ENCODE peak calls at places on chromosomes 3 and 15, in ten cellular contexts. W is H1; V is Kasumi-1; X is stimulated activated CD8-positive, alpha-beta memory T cell treated with anti-CD3 and anti-CD28 coated beads, Interleukin-4, amount 100 ng/mL, for 1 hour; Z is HTR-8/SVneo; A is caudate nucleus; O is H7; G is T follicular helper cell; T is substantia nigra; Q is ureter. N is an unnamed sample.

GRCh38 chr3:136414476-136414875 is 164.3 kb downstream of the PCCB start:
- DNase-seq in W (no peak), V (no peak), X (no peak), Z (no peak), A (no peak), O (no peak), G (no peak), T (no peak), Q (no peak), N (no peak)

GRCh38 chr15:91473894-91474293 is 373.8 kb downstream of the SV2B start:
- DNase-seq in W (no peak), V (no peak), X (no peak), Z (no peak), A (no peak), O (no peak), G (no peak), T (no peak), Q (no peak), N (no peak)

GRCh38 chr3:59093521-59093920 is 43.7 kb upstream of the CFAP20DC start:
- DNase-seq in W (no peak), V (no peak), X (no peak), Z (no peak), A (no peak), O (no peak), G (no peak), T (no peak), Q (no peak), N (no peak)

GRCh38 chr15:25179673-25180511 is 225.1 kb downstream of the SNRPN start:
- DNase-seq in W (no peak), V (no peak), X (no peak), Z (no peak), A (no peak), O (peak; percentile 22), G (no peak), T (no peak), Q (peak; percentile 31), N (no peak)

GRCh38 chr3:61813656-61814055 is 252.3 kb downstream of the PTPRG start:
- DNase-seq in W (no peak), V (no peak), X (no peak), Z (no peak), A (no peak), O (no peak), G (no peak), T (no peak), Q (no peak), N (no peak)

GRCh38 chr3:4601926-4602325 is 108.8 kb downstream of the ITPR1 start:
- DNase-seq in W (no peak), V (no peak), X (no peak), Z (no peak), A (no peak), O (no peak), G (no peak), T (no peak), Q (no peak), N (no peak)

GRCh38 chr3:42226470-42227425 is 39.2 kb downstream of the CCK start:
- DNase-seq in W (no peak), V (no peak), X (no peak), Z (no peak), A (no peak), O (no peak), G (no peak), T (no peak), Q (no peak), N (no peak)

GRCh38 chr3:41202834-41203345 is 3.6 kb downstream of the CTNNB1 start:
- DNase-seq in W (no peak), V (peak; percentile 46), X (no peak), Z (no peak), A (no peak), O (peak; percentile 30), G (no peak), T (no peak), Q (no peak), N (no peak)

GRCh38 chr15:98914626-98915025 is 93.0 kb downstream of the PGPEP1L start:
- DNase-seq in W (no peak), V (no peak), X (no peak), Z (no peak), A (no peak), O (no peak), G (no peak), T (no peak), Q (no peak), N (no peak)

GRCh38 chr3:85572426-85572825 is 613.6 kb downstream of the CADM2 start:
- DNase-seq in W (no peak), V (no peak), X (no peak), Z (no peak), A (no peak), O (no peak), G (no peak), T (no peak), Q (no peak), N (no peak)

GRCh38 chr3:23455084-23455483 is 252.0 kb downstream of the UBE2E2 start:
- DNase-seq in W (no peak), V (peak; percentile 60), X (no peak), Z (peak; percentile 12), A (no peak), O (no peak), G (no peak), T (no peak), Q (no peak), N (no peak)

GRCh38 chr3:154872089-154872488 is 208.0 kb upstream of the MME start:
- DNase-seq in W (no peak), V (no peak), X (no peak), Z (no peak), A (no peak), O (no peak), G (no peak), T (no peak), Q (no peak), N (no peak)

GRCh38 chr3:193680220-193680619 is 87.2 kb downstream of the OPA1 start:
- DNase-seq in W (no peak), V (no peak), X (no peak), Z (peak; percentile 43), A (no peak), O (peak; percentile 16), G (no peak), T (no peak), Q (no peak), N (no peak)

GRCh38 chr3:32147509-32147908 is 41.1 kb downstream of the GPD1L start:
- DNase-seq in W (no peak), V (peak; percentile 28), X (no peak), Z (no peak), A (no peak), O (peak; percentile 7), G (no peak), T (no peak), Q (no peak), N (no peak)

GRCh38 chr3:40299721-40300335 is 9.7 kb upstream of the EIF1B start:
- DNase-seq in W (no peak), V (peak; percentile 75), X (no peak), Z (no peak), A (no peak), O (no peak), G (no peak), T (no peak), Q (no peak), N (no peak)

GRCh38 chr15:62390793-62391543 is 225.9 kb upstream of the C2CD4B start:
- DNase-seq in W (no peak), V (peak; percentile 47), X (no peak), Z (no peak), A (peak; percentile 50), O (peak; percentile 82), G (no peak), T (peak; percentile 47), Q (peak; percentile 46), N (peak; percentile 28)

GRCh38 chr3:46070458-46071136 is 43.3 kb upstream of the XCR1 start:
- DNase-seq in W (no peak), V (peak; percentile 50), X (no peak), Z (no peak), A (no peak), O (no peak), G (no peak), T (no peak), Q (no peak), N (no peak)

GRCh38 chr15:84775867-84776449 is 27.6 kb downstream of the ZNF592 start:
- DNase-seq in W (no peak), V (no peak), X (no peak), Z (no peak), A (no peak), O (no peak), G (no peak), T (no peak), Q (no peak), N (peak; percentile 78)